ENCODE peak calls at places on chromosomes 11 and 22, in four cellular contexts. T is upper lobe of right lung, R is RWPE1, H is kidney epithelial cell. A is an unnamed sample.

GRCh38 chr11:119551726-119552510 is 128.9 kb upstream of the THY1 start:
- DNase-seq in T (no peak), R (no peak), H (no peak), A (no peak)

GRCh38 chr11:19673924-19674390 is 38.7 kb upstream of the NAV2 start:
- DNase-seq in R (no peak), H (no peak), T (peak), A (no peak)

GRCh38 chr22:50605349-50606074 is 4.9 kb downstream of the MAPK8IP2 start:
- DNase-seq in H (no peak), T (no peak), R (no peak), A (no peak)

GRCh38 chr11:79060081-79060480 is 380.7 kb downstream of the TENM4 start:
- DNase-seq in H (no peak), T (no peak), R (no peak), A (no peak)

GRCh38 chr22:46500201-46500600 is 37.2 kb downstream of the CELSR1 start:
- DNase-seq in H (no peak), R (no peak), T (no peak), A (no peak)

GRCh38 chr11:77547863-77548551 is 41.7 kb upstream of the AQP11 start:
- DNase-seq in R (peak), T (no peak), H (peak), A (no peak)

GRCh38 chr22:44585559-44586121 is 87.6 kb upstream of the RTL6 start:
- DNase-seq in R (no peak), H (no peak), T (peak), A (no peak)

GRCh38 chr11:112590778-112591177 is 330.1 kb upstream of the PLET1 start:
- DNase-seq in T (no peak), R (no peak), H (no peak), A (no peak)

GRCh38 chr11:57778318-57779037 is 16.9 kb downstream of the CTNND1 start:
- DNase-seq in T (peak), R (peak), H (peak), A (peak)

GRCh38 chr11:67211656-67212436 is 54.4 kb upstream of the GRK2 start:
- DNase-seq in H (no peak), R (no peak), T (no peak), A (no peak)

DNA sequence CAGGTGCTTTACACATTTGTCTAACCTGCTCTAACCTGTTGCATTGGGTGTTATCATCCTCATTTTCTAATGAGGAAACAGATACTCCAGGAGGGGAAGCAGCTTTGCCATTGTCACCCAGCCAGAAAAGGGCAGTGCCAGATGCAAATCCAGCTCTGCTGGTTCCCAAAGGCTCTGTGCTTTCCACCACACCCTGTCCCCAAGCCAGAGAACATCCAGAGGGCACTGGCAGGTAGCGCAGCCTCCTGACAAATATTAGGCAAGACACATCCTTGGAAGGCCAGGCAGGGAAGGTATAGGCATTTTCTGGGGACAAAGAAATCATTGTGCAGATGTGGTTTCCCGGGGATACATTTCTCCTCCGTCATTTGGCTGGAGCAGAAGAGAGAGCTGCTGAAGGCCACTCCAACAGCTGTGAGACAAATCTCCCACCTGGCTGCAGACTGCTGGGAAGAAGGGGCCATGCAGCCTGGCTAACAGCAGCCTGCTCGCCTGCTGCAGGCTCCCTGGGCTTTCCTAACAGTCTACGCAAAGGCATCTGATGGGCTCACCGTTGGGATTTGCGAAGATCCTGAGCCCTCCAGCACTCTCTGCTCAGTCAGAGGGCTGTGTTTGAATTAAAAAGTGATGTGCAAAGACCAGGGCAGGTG is 93.9 kb upstream of the PITPNB start:
- DNase-seq in R (no peak), T (no peak), H (no peak), A (no peak)
- TF ChIP-seq CTCF in R (no peak), T (no peak), H (no peak), A (no peak)

GRCh38 chr11:29272019-29272654 is 744.7 kb downstream of the KCNA4 start:
- DNase-seq in T (no peak), R (peak), H (no peak), A (no peak)
- TF ChIP-seq CTCF in T (no peak), R (no peak), H (peak), A (peak)

GRCh38 chr22:42693055-42693762 is 27.5 kb downstream of the A4GALT start:
- DNase-seq in R (no peak), T (no peak), H (no peak), A (no peak)

GRCh38 chr22:42693763-42694683 is 26.6 kb downstream of the A4GALT start:
- DNase-seq in H (no peak), R (no peak), T (no peak), A (no peak)

GRCh38 chr22:42691440-42691839 is 29.2 kb downstream of the A4GALT start:
- DNase-seq in H (no peak), R (no peak), T (no peak), A (no peak)

GRCh38 chr22:42695294-42695693 is 25.4 kb downstream of the A4GALT start:
- DNase-seq in R (no peak), T (no peak), H (no peak), A (no peak)

DNA sequence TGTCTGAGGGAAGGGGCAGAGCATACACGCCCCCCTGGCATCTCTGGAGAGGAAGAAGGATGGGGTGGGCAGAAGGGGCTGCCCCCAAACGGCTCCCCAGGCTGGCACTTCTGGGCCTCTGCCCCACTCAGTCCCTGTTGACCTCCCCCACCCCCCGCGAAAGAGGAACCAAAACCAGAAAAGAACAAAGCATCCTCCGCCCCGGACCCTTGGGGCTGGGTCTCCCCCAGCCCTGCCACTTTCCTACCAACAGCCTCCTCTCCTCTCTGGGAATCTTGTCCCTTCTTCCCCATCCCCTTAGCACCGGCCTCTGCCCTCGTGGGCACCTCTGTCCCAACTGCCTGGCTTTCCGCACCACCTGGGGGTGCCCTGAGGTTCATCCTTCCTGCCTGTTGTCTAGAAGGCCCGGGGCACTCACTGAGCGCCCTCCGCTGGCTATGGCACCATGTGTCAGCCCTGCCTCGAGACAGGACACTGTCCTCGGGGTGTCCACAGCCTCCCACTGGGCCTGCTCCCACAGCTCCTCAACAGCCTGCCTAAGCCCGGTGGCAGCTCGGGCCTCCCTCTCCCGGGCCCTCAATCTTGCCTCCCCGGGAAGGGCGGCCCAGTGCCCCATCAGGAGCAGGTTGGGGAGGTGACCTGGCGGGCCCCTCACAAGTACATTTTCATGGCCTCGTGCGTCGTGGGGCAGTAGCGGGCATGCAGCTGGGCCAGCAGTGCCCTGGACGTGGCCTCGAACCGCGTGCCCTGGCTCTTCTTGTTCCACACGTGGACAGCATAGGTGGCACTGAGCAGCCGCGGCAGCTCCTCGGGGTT is 28.2 kb downstream of the A4GALT start:
- DNase-seq in R (no peak), T (no peak), H (no peak), A (no peak)
- TF ChIP-seq CTCF in R (no peak), T (no peak), H (no peak), A (no peak)

GRCh38 chr11:107858217-107859070 is at the start of gene SLC35F2:
- DNase-seq in R (peak), T (peak), H (peak), A (peak)
- TF ChIP-seq CTCF in R (no peak), T (no peak), H (no peak), A (no peak)

GRCh38 chr22:32411388-32411787 is 659 bp downstream of the RTCB start:
- DNase-seq in T (no peak), H (no peak), R (peak), A (no peak)

GRCh38 chr22:32410459-32410858 is 1.6 kb downstream of the RTCB start:
- DNase-seq in T (no peak), R (no peak), H (no peak), A (no peak)

GRCh38 chr22:32416556-32417085 is 4.6 kb upstream of the RTCB start:
- DNase-seq in H (no peak), R (no peak), T (no peak), A (no peak)

GRCh38 chr22:32411829-32412592 is at the start of gene RTCB:
- DNase-seq in H (peak), T (peak), R (peak), A (peak)

DNA sequence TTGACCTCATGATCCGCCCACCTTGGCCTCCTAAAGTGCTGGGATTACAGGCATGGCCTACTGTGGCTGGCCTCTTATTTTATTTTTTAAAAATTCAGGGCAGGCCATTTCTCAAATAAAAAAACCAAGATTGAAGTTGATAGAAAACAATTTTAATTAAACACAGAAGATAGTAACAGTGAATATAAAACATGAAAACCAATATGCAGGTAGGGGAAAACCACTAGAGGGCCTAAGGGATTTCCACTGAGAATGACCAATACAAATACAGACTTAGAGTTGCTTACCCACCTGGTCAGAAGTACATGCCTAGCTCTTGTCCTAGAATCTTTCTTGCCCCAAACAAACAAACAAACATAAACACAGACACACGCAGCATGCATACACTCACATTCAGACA is 1.7 kb upstream of the RTCB start:
- DNase-seq in R (peak), T (no peak), H (no peak), A (no peak)
- TF ChIP-seq CTCF in R (peak), T (peak), H (peak), A (peak)

A was measured in progenitor cell of endocrine pancreas.